ENCODE peak calls at places on chromosomes 13 and 19, in ten cellular contexts. One of them, this sample, is unnamed.

GRCh38 chr19:30856786-30857185 is 484.6 kb downstream of the ZNF536 start:
- DNase-seq in stomach: no peak
- DNase-seq in astrocyte: no peak
- DNase-seq in GM23338: no peak
- DNase-seq in esophagus squamous epithelium: no peak
- DNase-seq in sigmoid colon: no peak
- DNase-seq in AG04450: no peak
- DNase-seq in psoas muscle: no peak
- DNase-seq in CD8-positive, alpha-beta T cell: no peak
- DNase-seq in mucosa of descending colon: no peak
- DNase-seq in this sample: no peak

GRCh38 chr19:1015061-1015781 is 5.7 kb downstream of the TMEM259 start:
- DNase-seq in CD8-positive, alpha-beta T cell: no peak
- DNase-seq in sigmoid colon: no peak
- DNase-seq in AG04450: no peak
- DNase-seq in astrocyte: no peak
- DNase-seq in mucosa of descending colon: no peak
- DNase-seq in stomach: no peak
- DNase-seq in psoas muscle: no peak
- DNase-seq in GM23338: no peak
- DNase-seq in esophagus squamous epithelium: no peak
- DNase-seq in this sample: no peak

GRCh38 chr13:25084101-25084500 is 11.8 kb upstream of the PABPC3 start:
- DNase-seq in mucosa of descending colon: no peak
- DNase-seq in esophagus squamous epithelium: no peak
- DNase-seq in AG04450: no peak
- DNase-seq in GM23338: no peak
- DNase-seq in astrocyte: no peak
- DNase-seq in stomach: no peak
- DNase-seq in CD8-positive, alpha-beta T cell: no peak
- DNase-seq in psoas muscle: no peak
- DNase-seq in sigmoid colon: no peak
- DNase-seq in this sample: no peak

GRCh38 chr13:99329477-99329876 is 22.3 kb upstream of the GPR183 start:
- DNase-seq in psoas muscle: no peak
- DNase-seq in sigmoid colon: no peak
- DNase-seq in CD8-positive, alpha-beta T cell: no peak
- DNase-seq in stomach: peak; percentile 49
- DNase-seq in GM23338: no peak
- DNase-seq in AG04450: no peak
- DNase-seq in mucosa of descending colon: no peak
- DNase-seq in astrocyte: no peak
- DNase-seq in esophagus squamous epithelium: no peak
- DNase-seq in this sample: no peak

GRCh38 chr13:95256086-95256485 is 45.2 kb downstream of the ABCC4 start:
- DNase-seq in mucosa of descending colon: no peak
- DNase-seq in GM23338: no peak
- DNase-seq in stomach: no peak
- DNase-seq in sigmoid colon: no peak
- DNase-seq in CD8-positive, alpha-beta T cell: no peak
- DNase-seq in astrocyte: peak; percentile 99
- DNase-seq in psoas muscle: no peak
- DNase-seq in esophagus squamous epithelium: no peak
- DNase-seq in AG04450: peak; percentile 90
- DNase-seq in this sample: peak; percentile 92

GRCh38 chr19:45917421-45918091 is 3.0 kb upstream of the NANOS2 start:
- DNase-seq in astrocyte: no peak
- DNase-seq in AG04450: no peak
- DNase-seq in esophagus squamous epithelium: no peak
- DNase-seq in mucosa of descending colon: no peak
- DNase-seq in stomach: no peak
- DNase-seq in psoas muscle: no peak
- DNase-seq in CD8-positive, alpha-beta T cell: no peak
- DNase-seq in GM23338: no peak
- DNase-seq in sigmoid colon: no peak
- DNase-seq in this sample: no peak

GRCh38 chr19:44345969-44346368 is 10.5 kb downstream of the ZNF112 start:
- DNase-seq in psoas muscle: no peak
- DNase-seq in sigmoid colon: no peak
- DNase-seq in AG04450: no peak
- DNase-seq in stomach: no peak
- DNase-seq in astrocyte: no peak
- DNase-seq in mucosa of descending colon: no peak
- DNase-seq in GM23338: no peak
- DNase-seq in esophagus squamous epithelium: no peak
- DNase-seq in CD8-positive, alpha-beta T cell: no peak
- DNase-seq in this sample: no peak

GRCh38 chr19:35561436-35561835 is 2.0 kb downstream of the ATP4A start:
- DNase-seq in CD8-positive, alpha-beta T cell: no peak
- DNase-seq in sigmoid colon: no peak
- DNase-seq in esophagus squamous epithelium: no peak
- DNase-seq in mucosa of descending colon: no peak
- DNase-seq in GM23338: no peak
- DNase-seq in psoas muscle: no peak
- DNase-seq in stomach: no peak
- DNase-seq in astrocyte: no peak
- DNase-seq in AG04450: no peak
- DNase-seq in this sample: no peak

GRCh38 chr13:77207943-77208342 is 119.0 kb downstream of the MYCBP2 start:
- DNase-seq in psoas muscle: no peak
- DNase-seq in AG04450: peak; percentile 78
- DNase-seq in astrocyte: peak; percentile 91
- DNase-seq in stomach: no peak
- DNase-seq in esophagus squamous epithelium: no peak
- DNase-seq in CD8-positive, alpha-beta T cell: no peak
- DNase-seq in sigmoid colon: no peak
- DNase-seq in GM23338: peak; percentile 7
- DNase-seq in mucosa of descending colon: no peak
- DNase-seq in this sample: peak; percentile 36

GRCh38 chr19:39590265-39590664 is 12.1 kb upstream of the LGALS13 start:
- DNase-seq in astrocyte: no peak
- DNase-seq in CD8-positive, alpha-beta T cell: no peak
- DNase-seq in GM23338: peak; percentile 61
- DNase-seq in stomach: no peak
- DNase-seq in sigmoid colon: no peak
- DNase-seq in AG04450: no peak
- DNase-seq in mucosa of descending colon: no peak
- DNase-seq in esophagus squamous epithelium: no peak
- DNase-seq in psoas muscle: no peak
- DNase-seq in this sample: peak; percentile 18

GRCh38 chr19:21699197-21699596 is 68.2 kb downstream of the ZNF100 start:
- DNase-seq in GM23338: peak; percentile 97
- DNase-seq in mucosa of descending colon: no peak
- DNase-seq in sigmoid colon: no peak
- DNase-seq in astrocyte: no peak
- DNase-seq in psoas muscle: no peak
- DNase-seq in esophagus squamous epithelium: no peak
- DNase-seq in AG04450: no peak
- DNase-seq in CD8-positive, alpha-beta T cell: no peak
- DNase-seq in stomach: no peak
- DNase-seq in this sample: no peak

GRCh38 chr19:50830266-50831025 is 2.9 kb downstream of the KLK15 start:
- DNase-seq in astrocyte: no peak
- DNase-seq in sigmoid colon: no peak
- DNase-seq in GM23338: no peak
- DNase-seq in mucosa of descending colon: no peak
- DNase-seq in stomach: no peak
- DNase-seq in CD8-positive, alpha-beta T cell: no peak
- DNase-seq in psoas muscle: no peak
- DNase-seq in esophagus squamous epithelium: no peak
- DNase-seq in AG04450: no peak
- DNase-seq in this sample: no peak

GRCh38 chr19:31223805-31224534 is 125.3 kb downstream of the TSHZ3 start:
- DNase-seq in mucosa of descending colon: no peak
- DNase-seq in CD8-positive, alpha-beta T cell: no peak
- DNase-seq in esophagus squamous epithelium: no peak
- DNase-seq in AG04450: peak; percentile 90
- DNase-seq in stomach: no peak
- DNase-seq in astrocyte: peak; percentile 92
- DNase-seq in sigmoid colon: no peak
- DNase-seq in GM23338: no peak
- DNase-seq in psoas muscle: no peak
- DNase-seq in this sample: peak; percentile 89

GRCh38 chr19:32253683-32254020 is 91.8 kb upstream of the ZNF507 start:
- DNase-seq in AG04450: no peak
- DNase-seq in mucosa of descending colon: no peak
- DNase-seq in astrocyte: no peak
- DNase-seq in stomach: no peak
- DNase-seq in sigmoid colon: peak; percentile 46
- DNase-seq in CD8-positive, alpha-beta T cell: no peak
- DNase-seq in GM23338: no peak
- DNase-seq in psoas muscle: no peak
- DNase-seq in esophagus squamous epithelium: no peak
- DNase-seq in this sample: no peak

GRCh38 chr13:101053694-101054093 is 362.6 kb downstream of the NALCN start:
- DNase-seq in CD8-positive, alpha-beta T cell: no peak
- DNase-seq in GM23338: no peak
- DNase-seq in astrocyte: peak; percentile 7
- DNase-seq in AG04450: no peak
- DNase-seq in esophagus squamous epithelium: no peak
- DNase-seq in psoas muscle: no peak
- DNase-seq in stomach: no peak
- DNase-seq in sigmoid colon: no peak
- DNase-seq in mucosa of descending colon: no peak
- DNase-seq in this sample: no peak
- H3K4me3 ChIP-seq in CD8-positive, alpha-beta T cell: no peak overlapping the region
- H3K4me3 ChIP-seq in GM23338: no peak overlapping the region
- H3K4me3 ChIP-seq in astrocyte: no peak overlapping the region
- H3K4me3 ChIP-seq in AG04450: no peak overlapping the region
- H3K4me3 ChIP-seq in esophagus squamous epithelium: no peak overlapping the region
- H3K4me3 ChIP-seq in psoas muscle: no peak overlapping the region
- H3K4me3 ChIP-seq in stomach: no peak overlapping the region
- H3K4me3 ChIP-seq in sigmoid colon: no peak overlapping the region
- H3K4me3 ChIP-seq in mucosa of descending colon: no peak overlapping the region
- H3K4me3 ChIP-seq in this sample: no peak overlapping the region

GRCh38 chr13:89115307-89115706 is 1444.1 kb downstream of the SLITRK5 start:
- DNase-seq in GM23338: peak; percentile 54
- DNase-seq in sigmoid colon: no peak
- DNase-seq in stomach: no peak
- DNase-seq in CD8-positive, alpha-beta T cell: no peak
- DNase-seq in esophagus squamous epithelium: no peak
- DNase-seq in psoas muscle: no peak
- DNase-seq in AG04450: no peak
- DNase-seq in mucosa of descending colon: no peak
- DNase-seq in astrocyte: no peak
- DNase-seq in this sample: no peak
- TF ChIP-seq CTCF in GM23338: peak; percentile 79
- TF ChIP-seq CTCF in sigmoid colon: no peak
- TF ChIP-seq CTCF in stomach: no peak
- TF ChIP-seq CTCF in CD8-positive, alpha-beta T cell: no peak
- TF ChIP-seq CTCF in esophagus squamous epithelium: no peak
- TF ChIP-seq CTCF in psoas muscle: no peak
- TF ChIP-seq CTCF in AG04450: no peak
- TF ChIP-seq CTCF in mucosa of descending colon: no peak
- TF ChIP-seq CTCF in astrocyte: no peak
- TF ChIP-seq CTCF in this sample: peak; percentile 1

DNA sequence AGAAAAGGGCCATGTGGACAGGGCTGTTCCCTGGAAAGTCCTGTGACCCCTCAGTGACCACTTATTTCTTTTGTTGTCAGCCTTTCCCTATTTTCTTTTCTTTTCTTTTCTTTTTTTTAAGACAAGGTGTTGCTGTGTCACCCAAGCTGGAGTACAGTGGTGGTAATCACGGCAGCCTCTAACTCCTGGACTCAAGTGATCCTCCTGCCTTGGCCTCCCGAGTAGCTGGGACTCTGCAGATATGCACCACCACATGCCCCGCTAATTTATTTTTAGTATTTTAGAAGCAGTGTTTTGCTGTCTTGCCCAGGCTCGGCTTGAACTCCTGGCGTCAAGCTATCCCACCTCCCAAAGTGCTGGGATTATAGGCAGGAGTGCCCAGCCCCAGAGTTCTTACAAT is 1.1 kb upstream of the GPI start:
- DNase-seq in mucosa of descending colon: no peak
- DNase-seq in CD8-positive, alpha-beta T cell: no peak
- DNase-seq in GM23338: no peak
- DNase-seq in sigmoid colon: no peak
- DNase-seq in stomach: no peak
- DNase-seq in astrocyte: no peak
- DNase-seq in psoas muscle: no peak
- DNase-seq in AG04450: no peak
- DNase-seq in esophagus squamous epithelium: no peak
- DNase-seq in this sample: no peak
- H3K4me3 ChIP-seq in mucosa of descending colon: no peak overlapping the region
- H3K4me3 ChIP-seq in CD8-positive, alpha-beta T cell: no peak overlapping the region
- H3K4me3 ChIP-seq in GM23338: no peak overlapping the region
- H3K4me3 ChIP-seq in sigmoid colon: no peak overlapping the region
- H3K4me3 ChIP-seq in stomach: no peak overlapping the region
- H3K4me3 ChIP-seq in astrocyte: no peak overlapping the region
- H3K4me3 ChIP-seq in psoas muscle: no peak overlapping the region
- H3K4me3 ChIP-seq in AG04450: no peak overlapping the region
- H3K4me3 ChIP-seq in esophagus squamous epithelium: no peak overlapping the region
- H3K4me3 ChIP-seq in this sample: no peak overlapping the region

DNA sequence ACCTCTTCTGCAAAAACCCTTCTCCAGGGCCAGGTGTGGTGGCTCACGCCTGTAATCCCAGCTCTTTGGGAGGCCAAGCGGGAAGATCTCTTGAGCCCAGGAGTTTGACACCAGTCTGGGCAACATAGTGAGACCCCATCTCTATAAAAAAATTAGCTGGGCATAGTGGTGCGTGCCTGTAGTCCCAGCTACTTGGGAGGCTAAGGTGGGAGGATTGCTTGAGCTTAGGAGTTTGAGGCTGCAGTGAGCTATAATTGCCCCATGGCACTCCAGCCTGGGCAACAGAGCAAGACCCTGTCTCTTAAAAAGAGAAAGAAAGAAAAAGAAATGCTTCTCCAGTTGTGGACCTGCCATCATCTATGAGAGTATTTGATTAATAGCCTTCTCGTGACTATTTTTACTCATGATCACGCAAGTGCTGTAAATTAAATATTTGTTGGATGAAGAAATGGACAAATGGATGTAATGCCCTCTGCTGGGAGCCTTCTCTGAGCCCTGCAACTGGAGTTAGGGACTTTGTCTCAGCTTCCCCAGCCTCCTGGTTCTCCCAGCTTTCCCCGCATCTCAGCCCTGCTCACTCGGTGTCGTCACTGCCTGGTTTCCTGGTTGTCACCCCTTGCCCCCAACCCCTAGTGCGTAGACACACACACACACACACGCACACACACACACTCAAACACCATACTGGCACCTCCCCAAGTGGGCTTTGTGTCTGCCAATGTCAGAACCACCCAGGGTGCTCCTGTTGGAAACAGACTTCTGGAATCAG is 12.2 kb downstream of the WIZ start:
- DNase-seq in esophagus squamous epithelium: no peak
- DNase-seq in astrocyte: peak; percentile 40
- DNase-seq in CD8-positive, alpha-beta T cell: no peak
- DNase-seq in psoas muscle: no peak
- DNase-seq in mucosa of descending colon: no peak
- DNase-seq in GM23338: no peak
- DNase-seq in stomach: peak; percentile 35
- DNase-seq in sigmoid colon: no peak
- DNase-seq in AG04450: no peak
- DNase-seq in this sample: peak; percentile 33
- TF ChIP-seq CTCF in esophagus squamous epithelium: peak; percentile 18
- TF ChIP-seq CTCF in astrocyte: no peak
- TF ChIP-seq CTCF in CD8-positive, alpha-beta T cell: no peak
- TF ChIP-seq CTCF in psoas muscle: peak; percentile 21
- TF ChIP-seq CTCF in mucosa of descending colon: no peak
- TF ChIP-seq CTCF in GM23338: no peak
- TF ChIP-seq CTCF in stomach: peak; percentile 37
- TF ChIP-seq CTCF in sigmoid colon: no peak
- TF ChIP-seq CTCF in AG04450: peak; percentile 56
- TF ChIP-seq CTCF in this sample: peak; percentile 29

This sample was measured in fibroblast of pulmonary artery.